ENCODE peak calls at places on chromosomes 5 and 9, in seven cellular contexts. Z is tibial nerve; D is cardiac fibroblast; H is upper lobe of right lung; E is astrocyte; G is effector memory CD4-positive, alpha-beta T cell; L is lower leg skin. S is an unnamed sample.

GRCh38 chr5:14928661-14929060 is 57.1 kb upstream of the ANKH start:
- DNase-seq in Z (no peak), D (peak; percentile 70), H (no peak), E (peak; percentile 80), G (no peak), L (no peak), S (no peak)

GRCh38 chr5:78526049-78526525 is 122.5 kb downstream of the LHFPL2 start:
- DNase-seq in Z (no peak), D (peak; percentile 95), H (no peak), E (peak; percentile 88), G (no peak), L (no peak), S (no peak)

GRCh38 chr9:27499481-27499880 is 24.6 kb upstream of the IFNK start:
- DNase-seq in Z (no peak), D (peak; percentile 72), H (no peak), E (peak; percentile 23), G (no peak), L (no peak), S (no peak)

GRCh38 chr5:73666891-73667290 is 40.9 kb downstream of the ARHGEF28 start:
- DNase-seq in Z (no peak), D (no peak), H (no peak), E (no peak), G (no peak), L (no peak), S (no peak)

GRCh38 chr9:69427286-69427685 is 102.3 kb downstream of the ENTREP1 start:
- DNase-seq in Z (no peak), D (no peak), H (peak; percentile 5), E (no peak), G (no peak), L (no peak), S (no peak)

GRCh38 chr5:151925396-151925750 is 722 bp upstream of the GLRA1 start:
- DNase-seq in Z (no peak), D (no peak), H (no peak), E (no peak), G (no peak), L (no peak), S (no peak)

GRCh38 chr9:96126321-96126881 is 175.6 kb downstream of the HSD17B3 start:
- DNase-seq in Z (no peak), D (no peak), H (no peak), E (no peak), G (no peak), L (no peak), S (no peak)

GRCh38 chr5:141615991-141616715 is 2.6 kb downstream of the DIAPH1 start:
- DNase-seq in Z (no peak), D (no peak), H (no peak), E (no peak), G (no peak), L (no peak), S (no peak)

GRCh38 chr5:124702442-124703024 is 43.9 kb downstream of the ZNF608 start:
- DNase-seq in Z (no peak), D (no peak), H (no peak), E (no peak), G (no peak), L (no peak), S (no peak)

DNA sequence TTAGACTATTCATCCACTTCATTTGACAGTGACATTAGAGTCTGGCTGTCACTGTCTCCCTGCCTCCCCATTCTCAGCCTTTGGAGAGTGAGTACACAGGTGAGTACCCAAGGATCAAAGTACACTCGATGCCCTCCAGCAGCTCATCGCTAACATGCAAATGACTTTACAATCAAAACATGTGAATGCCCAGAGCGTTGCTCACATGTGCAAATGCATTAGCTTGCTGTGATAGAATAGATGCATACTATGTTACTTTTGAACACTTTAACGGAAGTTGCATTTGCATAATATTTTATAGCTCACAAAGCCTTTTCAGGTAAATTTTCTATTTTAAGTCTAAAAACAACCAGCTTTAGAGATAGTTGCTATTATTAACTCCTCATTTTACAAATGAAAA is 107.6 kb downstream of the SYK start:
- DNase-seq in Z (no peak), D (no peak), H (no peak), E (no peak), G (no peak), L (no peak), S (no peak)
- H3K4me3 ChIP-seq in Z (no peak overlapping the region), D (no peak overlapping the region), H (no peak overlapping the region), E (no peak overlapping the region), G (no peak overlapping the region), L (no peak overlapping the region), S (no peak overlapping the region)

GRCh38 chr9:117416856-117417255 is 2.0 kb upstream of the ASTN2 start:
- DNase-seq in Z (no peak), D (no peak), H (no peak), E (no peak), G (no peak), L (no peak), S (no peak)

GRCh38 chr9:117414220-117414905 is 494 bp downstream of the ASTN2 start:
- DNase-seq in Z (no peak), D (no peak), H (peak; percentile 64), E (no peak), G (no peak), L (no peak), S (no peak)

GRCh38 chr9:117415584-117415937 is 704 bp upstream of the ASTN2 start:
- DNase-seq in Z (no peak), D (no peak), H (no peak), E (no peak), G (no peak), L (no peak), S (peak; percentile 41)

GRCh38 chr9:117413346-117414219 is 1.3 kb downstream of the ASTN2 start:
- DNase-seq in Z (no peak), D (no peak), H (no peak), E (no peak), G (no peak), L (no peak), S (no peak)

DNA sequence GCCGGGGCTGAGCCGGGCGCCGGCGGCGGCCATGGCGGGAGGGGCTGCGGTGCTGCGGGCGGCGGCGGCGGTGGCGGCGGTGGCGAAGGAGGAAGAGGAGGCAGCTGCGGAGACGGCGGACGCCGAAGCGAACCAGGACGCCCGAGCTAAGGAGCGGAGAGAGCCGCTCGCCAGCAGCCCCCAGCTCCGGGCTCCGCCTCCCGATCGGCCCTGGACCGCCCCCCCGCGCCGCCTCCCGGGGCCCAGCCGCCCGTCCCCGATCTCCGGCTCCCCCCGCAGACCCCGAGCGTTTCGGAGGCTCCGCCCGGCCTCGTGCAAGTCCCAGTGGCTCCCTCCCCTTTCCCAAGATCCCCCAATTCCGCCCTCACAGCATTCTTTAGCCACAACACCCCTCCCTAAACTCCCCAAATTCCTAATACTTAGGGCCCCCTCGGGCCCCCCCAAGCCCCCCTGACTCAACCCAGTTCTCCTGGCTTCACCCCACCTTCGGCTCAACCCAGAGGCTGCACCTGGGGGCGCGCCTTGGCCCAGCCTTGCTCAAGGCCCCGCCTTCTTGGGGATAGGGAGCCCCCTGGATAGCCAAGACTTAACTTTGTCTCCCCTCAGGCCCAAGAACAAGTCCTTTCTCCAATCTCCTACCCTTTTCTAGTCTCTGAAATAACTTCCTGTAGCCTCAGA is at the start of gene ASTN2:
- DNase-seq in Z (no peak), D (no peak), H (no peak), E (no peak), G (no peak), L (no peak), S (no peak)
- H3K4me3 ChIP-seq in Z (peak within 1 kb of the TSS; percentile 32), D (peak within 1 kb of the TSS; percentile 32), H (peak within 1 kb of the TSS; percentile 14), E (peak within 1 kb of the TSS; percentile 42), G (no peak within 1 kb of the TSS), L (peak within 1 kb of the TSS; percentile 9), S (peak within 1 kb of the TSS; percentile 9)

DNA sequence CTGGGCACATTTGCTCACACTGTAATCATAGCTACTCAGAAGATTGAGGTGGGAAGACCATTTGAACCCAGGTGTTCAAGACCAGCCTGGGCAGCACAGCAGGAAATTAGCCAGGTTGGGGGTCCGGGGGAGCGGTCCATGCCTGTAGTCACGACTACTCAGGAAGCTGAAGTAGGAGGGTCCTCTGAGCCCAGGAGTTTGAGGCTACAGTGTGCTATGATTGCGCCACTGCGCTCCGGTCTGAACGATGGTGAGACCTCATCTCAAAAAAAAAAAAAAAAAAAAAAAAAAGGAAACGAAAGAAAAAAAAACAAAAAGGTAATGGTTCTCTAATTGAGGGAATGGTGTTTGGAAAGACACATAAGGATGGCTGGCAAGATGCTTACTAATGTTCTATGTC is 97.1 kb downstream of the DENND1A start:
- DNase-seq in Z (no peak), D (no peak), H (no peak), E (no peak), G (no peak), L (no peak), S (peak; percentile 80)
- H3K4me3 ChIP-seq in Z (no peak overlapping the region), D (no peak overlapping the region), H (no peak overlapping the region), E (no peak overlapping the region), G (no peak overlapping the region), L (no peak overlapping the region), S (no peak overlapping the region)

GRCh38 chr5:181052526-181052927 is 12.5 kb downstream of the BTNL9 start:
- DNase-seq in Z (no peak), D (no peak), H (peak; percentile 66), E (no peak), G (no peak), L (no peak), S (no peak)
- H3K4me3 ChIP-seq in Z (no peak overlapping the region), D (peak overlapping the region; percentile 10), H (peak overlapping the region; percentile 55), E (no peak overlapping the region), G (peak overlapping the region; percentile 46), L (peak overlapping the region; percentile 4), S (peak overlapping the region; percentile 49)

DNA sequence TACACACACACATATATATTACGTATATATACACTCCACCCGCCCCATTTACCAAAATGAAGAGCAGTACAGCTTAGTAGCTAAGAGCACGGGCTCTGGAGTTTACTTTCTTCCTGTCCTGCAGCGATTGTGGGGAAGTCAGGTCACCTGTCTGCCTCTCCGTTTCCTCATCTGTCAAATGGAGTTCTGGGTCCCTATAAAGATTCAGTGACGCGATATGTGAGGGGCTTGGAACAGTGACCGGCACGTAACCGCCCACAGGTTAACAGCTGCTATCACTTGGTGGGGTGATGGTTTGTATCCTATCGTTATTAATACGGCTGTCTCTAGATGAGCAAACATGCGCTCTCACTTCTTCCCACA is 488 bp downstream of the FAM114A2 start:
- DNase-seq in Z (no peak), D (no peak), H (peak; percentile 64), E (no peak), G (peak; percentile 9), L (no peak), S (no peak)
- H3K4me3 ChIP-seq in Z (peak overlapping the region; percentile 51), D (peak overlapping the region; percentile 86), H (peak overlapping the region; percentile 88), E (peak overlapping the region; percentile 97), G (peak overlapping the region; percentile 85), L (peak overlapping the region; percentile 84), S (peak overlapping the region; percentile 68)

DNA sequence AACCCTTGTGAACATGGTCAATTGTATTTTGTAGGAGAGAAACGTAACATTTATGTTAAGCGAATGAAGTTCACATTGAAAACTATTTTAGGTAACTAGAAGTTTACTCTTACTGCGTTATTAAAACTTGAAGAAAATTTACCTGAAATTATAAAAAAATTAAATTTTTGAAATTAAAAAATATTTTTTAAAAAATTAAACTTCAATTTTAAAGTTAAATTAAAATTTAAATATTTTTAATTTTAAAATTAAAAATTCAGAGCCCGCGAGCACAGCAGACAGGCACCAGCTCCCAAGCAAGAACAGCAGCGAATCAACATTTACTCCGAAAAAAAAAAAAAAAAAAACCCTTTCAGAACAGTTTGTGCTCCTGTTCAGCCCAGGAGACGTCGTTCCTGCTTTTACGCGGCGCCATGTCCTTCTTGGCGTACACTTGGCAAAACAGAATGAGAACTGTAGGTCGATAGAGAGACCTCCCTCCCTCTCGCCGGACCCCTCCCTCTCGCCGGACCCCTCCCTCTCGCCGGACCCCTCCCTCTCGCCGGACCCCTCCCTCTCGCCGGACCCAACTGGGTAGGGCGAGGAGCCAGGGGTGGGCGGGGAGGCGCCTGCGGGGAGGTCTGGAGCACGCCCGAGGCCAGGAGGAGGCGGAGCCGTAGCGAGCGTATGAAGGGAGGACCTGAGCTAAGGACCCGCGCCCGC is 235.9 kb downstream of the ROR2 start:
- DNase-seq in Z (no peak), D (peak; percentile 45), H (no peak), E (peak; percentile 19), G (no peak), L (no peak), S (peak; percentile 91)
- H3K4me3 ChIP-seq in Z (peak overlapping the region; percentile 0), D (peak overlapping the region; percentile 43), H (peak overlapping the region; percentile 34), E (peak overlapping the region; percentile 51), G (peak overlapping the region; percentile 9), L (no peak overlapping the region), S (peak overlapping the region; percentile 9)

S was measured in left lung.